ENCODE peak calls at places on chromosomes 11 and 22, in five cellular contexts. One of them, this sample, is unnamed.

GRCh38 chr11:62245271-62245753 is 3.3 kb downstream of the SCGB1D2 start:
- DNase-seq in glutamatergic neuron: no peak
- DNase-seq in NCI-H2029 treated with DMSO at 0.1 percent for 48 hours: no peak
- DNase-seq in activated CD4-positive, alpha-beta T cell treated with anti-CD3 and anti-CD28 coated beads, Interleukin-2, amount 50 U/mL, for 1 hour: no peak
- DNase-seq in fibroblast of lung: peak
- DNase-seq in this sample: no peak

GRCh38 chr22:38080847-38081635 is 2.9 kb downstream of the SLC16A8 start:
- DNase-seq in glutamatergic neuron: peak
- DNase-seq in NCI-H2029 treated with DMSO at 0.1 percent for 48 hours: no peak
- DNase-seq in activated CD4-positive, alpha-beta T cell treated with anti-CD3 and anti-CD28 coated beads, Interleukin-2, amount 50 U/mL, for 1 hour: no peak
- DNase-seq in fibroblast of lung: peak
- DNase-seq in this sample: no peak

GRCh38 chr22:19663821-19664325 is 50.4 kb upstream of the SEPTIN5 start:
- DNase-seq in glutamatergic neuron: peak
- DNase-seq in NCI-H2029 treated with DMSO at 0.1 percent for 48 hours: peak
- DNase-seq in activated CD4-positive, alpha-beta T cell treated with anti-CD3 and anti-CD28 coated beads, Interleukin-2, amount 50 U/mL, for 1 hour: no peak
- DNase-seq in fibroblast of lung: peak
- DNase-seq in this sample: no peak

GRCh38 chr11:121321614-121322243 is 29.2 kb downstream of the SC5D start:
- DNase-seq in glutamatergic neuron: no peak
- DNase-seq in NCI-H2029 treated with DMSO at 0.1 percent for 48 hours: peak
- DNase-seq in activated CD4-positive, alpha-beta T cell treated with anti-CD3 and anti-CD28 coated beads, Interleukin-2, amount 50 U/mL, for 1 hour: peak
- DNase-seq in fibroblast of lung: peak
- DNase-seq in this sample: no peak

GRCh38 chr22:21991309-21991596 is 8.7 kb upstream of the TOP3B start:
- DNase-seq in glutamatergic neuron: no peak
- DNase-seq in NCI-H2029 treated with DMSO at 0.1 percent for 48 hours: no peak
- DNase-seq in activated CD4-positive, alpha-beta T cell treated with anti-CD3 and anti-CD28 coated beads, Interleukin-2, amount 50 U/mL, for 1 hour: no peak
- DNase-seq in fibroblast of lung: no peak
- DNase-seq in this sample: no peak

GRCh38 chr11:1236316-1237127 is 13.7 kb downstream of the MUC5B start:
- DNase-seq in glutamatergic neuron: peak
- DNase-seq in NCI-H2029 treated with DMSO at 0.1 percent for 48 hours: no peak
- DNase-seq in activated CD4-positive, alpha-beta T cell treated with anti-CD3 and anti-CD28 coated beads, Interleukin-2, amount 50 U/mL, for 1 hour: no peak
- DNase-seq in fibroblast of lung: no peak
- DNase-seq in this sample: peak

GRCh38 chr11:61571869-61572268 is 9.0 kb downstream of the SYT7 start:
- DNase-seq in glutamatergic neuron: no peak
- DNase-seq in NCI-H2029 treated with DMSO at 0.1 percent for 48 hours: no peak
- DNase-seq in activated CD4-positive, alpha-beta T cell treated with anti-CD3 and anti-CD28 coated beads, Interleukin-2, amount 50 U/mL, for 1 hour: no peak
- DNase-seq in fibroblast of lung: no peak
- DNase-seq in this sample: no peak

GRCh38 chr11:68256331-68256741 is 15.4 kb downstream of the C11orf24 start:
- DNase-seq in glutamatergic neuron: no peak
- DNase-seq in NCI-H2029 treated with DMSO at 0.1 percent for 48 hours: no peak
- DNase-seq in activated CD4-positive, alpha-beta T cell treated with anti-CD3 and anti-CD28 coated beads, Interleukin-2, amount 50 U/mL, for 1 hour: no peak
- DNase-seq in fibroblast of lung: no peak
- DNase-seq in this sample: no peak

GRCh38 chr11:93487032-93487483 is 56.1 kb downstream of the SMCO4 start:
- DNase-seq in glutamatergic neuron: no peak
- DNase-seq in NCI-H2029 treated with DMSO at 0.1 percent for 48 hours: peak
- DNase-seq in activated CD4-positive, alpha-beta T cell treated with anti-CD3 and anti-CD28 coated beads, Interleukin-2, amount 50 U/mL, for 1 hour: no peak
- DNase-seq in fibroblast of lung: peak
- DNase-seq in this sample: no peak